ENCODE peak calls at places on chromosomes 2 and 18, in four cellular contexts. One of them, this sample, is unnamed.

GRCh38 chr2:28193552-28194383 is 198.9 kb upstream of the FOSL2 start:
- DNase-seq in RWPE1: no peak
- DNase-seq in choroid plexus epithelial cell: peak
- DNase-seq in fibroblast of lung: peak
- DNase-seq in this sample: no peak

GRCh38 chr2:154570501-154570900 is 128.0 kb upstream of the KCNJ3 start:
- DNase-seq in RWPE1: no peak
- DNase-seq in choroid plexus epithelial cell: no peak
- DNase-seq in fibroblast of lung: no peak
- DNase-seq in this sample: no peak

GRCh38 chr18:79799619-79800352 is 2.0 kb downstream of the KCNG2 start:
- DNase-seq in RWPE1: no peak
- DNase-seq in choroid plexus epithelial cell: no peak
- DNase-seq in fibroblast of lung: no peak
- DNase-seq in this sample: no peak

GRCh38 chr2:31397099-31397498 is 17.4 kb downstream of the XDH start:
- DNase-seq in RWPE1: no peak
- DNase-seq in choroid plexus epithelial cell: no peak
- DNase-seq in fibroblast of lung: no peak
- DNase-seq in this sample: no peak

GRCh38 chr2:238790877-238791276 is 57.0 kb upstream of the TWIST2 start:
- DNase-seq in RWPE1: no peak
- DNase-seq in choroid plexus epithelial cell: no peak
- DNase-seq in fibroblast of lung: peak
- DNase-seq in this sample: no peak

GRCh38 chr2:239433777-239434396 is 33.1 kb upstream of the HDAC4 start:
- DNase-seq in RWPE1: peak
- DNase-seq in choroid plexus epithelial cell: no peak
- DNase-seq in fibroblast of lung: peak
- DNase-seq in this sample: no peak

GRCh38 chr2:34408100-34408499 is 809.0 kb upstream of the FAM98A start:
- DNase-seq in RWPE1: no peak
- DNase-seq in choroid plexus epithelial cell: no peak
- DNase-seq in fibroblast of lung: peak
- DNase-seq in this sample: no peak

GRCh38 chr2:188527110-188527509 is 235.4 kb downstream of the GULP1 start:
- DNase-seq in RWPE1: no peak
- DNase-seq in choroid plexus epithelial cell: peak
- DNase-seq in fibroblast of lung: peak
- DNase-seq in this sample: no peak

GRCh38 chr2:222916229-222917197 is 55.7 kb downstream of the ACSL3 start:
- DNase-seq in RWPE1: no peak
- DNase-seq in choroid plexus epithelial cell: peak
- DNase-seq in fibroblast of lung: no peak
- DNase-seq in this sample: no peak

GRCh38 chr18:59155140-59155539 is 15.5 kb downstream of the SEC11C start:
- DNase-seq in RWPE1: no peak
- DNase-seq in choroid plexus epithelial cell: peak
- DNase-seq in fibroblast of lung: peak
- DNase-seq in this sample: no peak
- TF ChIP-seq CTCF in RWPE1: no peak
- TF ChIP-seq CTCF in choroid plexus epithelial cell: no peak
- TF ChIP-seq CTCF in fibroblast of lung: no peak
- TF ChIP-seq CTCF in this sample: no peak

DNA sequence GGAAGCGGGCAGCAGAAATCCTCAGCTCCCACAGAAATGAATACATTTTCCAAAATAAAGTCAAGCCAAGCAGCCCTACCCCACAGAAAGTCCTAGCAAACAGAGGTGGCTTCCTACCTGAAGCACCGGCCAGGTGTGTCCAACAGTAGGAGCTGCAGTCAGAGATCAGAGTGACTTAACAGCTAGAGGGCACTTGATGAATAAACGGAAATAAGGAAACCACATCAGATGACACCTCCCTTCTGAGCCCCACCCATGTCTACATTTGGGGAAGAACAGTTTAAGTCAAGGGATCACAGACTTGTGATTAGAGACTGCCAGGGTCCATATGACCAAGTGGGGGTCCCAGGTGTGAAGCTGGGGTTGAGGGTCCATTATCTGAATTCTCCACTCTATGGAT is at the start of gene CXCR1:
- DNase-seq in RWPE1: peak
- DNase-seq in choroid plexus epithelial cell: no peak
- DNase-seq in fibroblast of lung: no peak
- DNase-seq in this sample: no peak
- TF ChIP-seq CTCF in RWPE1: no peak
- TF ChIP-seq CTCF in choroid plexus epithelial cell: no peak
- TF ChIP-seq CTCF in fibroblast of lung: no peak
- TF ChIP-seq CTCF in this sample: no peak

DNA sequence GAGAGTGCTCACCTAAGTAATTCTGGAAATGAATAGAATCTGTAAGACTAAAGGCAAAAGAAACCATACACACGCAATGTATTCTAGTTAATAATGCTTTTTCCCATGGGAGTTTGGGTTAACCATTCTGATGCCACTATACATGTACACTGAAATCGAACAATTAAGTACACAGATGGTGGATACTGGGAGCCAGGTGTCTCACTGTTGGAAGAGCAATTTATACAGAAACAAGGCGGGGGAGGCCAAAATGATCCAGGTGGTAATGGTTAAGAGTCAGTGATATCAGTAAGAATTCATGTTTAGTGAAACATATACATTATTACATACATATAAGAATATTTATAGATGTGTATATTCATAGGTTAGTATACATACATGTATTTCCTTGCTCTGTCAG is 67.2 kb downstream of the TMEM131 start:
- DNase-seq in RWPE1: no peak
- DNase-seq in choroid plexus epithelial cell: no peak
- DNase-seq in fibroblast of lung: no peak
- DNase-seq in this sample: no peak
- TF ChIP-seq CTCF in RWPE1: no peak
- TF ChIP-seq CTCF in choroid plexus epithelial cell: no peak
- TF ChIP-seq CTCF in fibroblast of lung: no peak
- TF ChIP-seq CTCF in this sample: no peak

DNA sequence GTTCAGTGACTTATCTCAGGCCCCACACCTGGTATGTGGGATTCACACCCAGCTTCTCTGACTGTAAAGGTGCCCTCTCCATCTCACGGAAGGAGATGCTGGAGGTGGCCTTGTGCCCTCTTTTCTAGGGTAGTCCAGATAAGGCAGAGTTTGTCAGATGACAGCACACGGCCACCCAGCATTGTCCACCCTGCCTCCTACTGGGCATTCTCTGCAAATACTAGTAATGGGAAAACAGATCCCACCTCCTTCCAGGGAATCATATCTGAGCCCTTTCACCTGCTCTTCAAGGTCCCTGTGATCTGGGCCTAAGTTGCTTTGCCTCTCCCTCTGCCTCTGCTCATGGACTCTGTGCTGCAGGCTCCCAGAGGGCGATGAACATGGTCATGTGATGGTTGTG is 214.7 kb downstream of the CLIP4 start:
- DNase-seq in RWPE1: no peak
- DNase-seq in choroid plexus epithelial cell: no peak
- DNase-seq in fibroblast of lung: no peak
- DNase-seq in this sample: no peak
- TF ChIP-seq CTCF in RWPE1: no peak
- TF ChIP-seq CTCF in choroid plexus epithelial cell: peak
- TF ChIP-seq CTCF in fibroblast of lung: peak
- TF ChIP-seq CTCF in this sample: no peak

DNA sequence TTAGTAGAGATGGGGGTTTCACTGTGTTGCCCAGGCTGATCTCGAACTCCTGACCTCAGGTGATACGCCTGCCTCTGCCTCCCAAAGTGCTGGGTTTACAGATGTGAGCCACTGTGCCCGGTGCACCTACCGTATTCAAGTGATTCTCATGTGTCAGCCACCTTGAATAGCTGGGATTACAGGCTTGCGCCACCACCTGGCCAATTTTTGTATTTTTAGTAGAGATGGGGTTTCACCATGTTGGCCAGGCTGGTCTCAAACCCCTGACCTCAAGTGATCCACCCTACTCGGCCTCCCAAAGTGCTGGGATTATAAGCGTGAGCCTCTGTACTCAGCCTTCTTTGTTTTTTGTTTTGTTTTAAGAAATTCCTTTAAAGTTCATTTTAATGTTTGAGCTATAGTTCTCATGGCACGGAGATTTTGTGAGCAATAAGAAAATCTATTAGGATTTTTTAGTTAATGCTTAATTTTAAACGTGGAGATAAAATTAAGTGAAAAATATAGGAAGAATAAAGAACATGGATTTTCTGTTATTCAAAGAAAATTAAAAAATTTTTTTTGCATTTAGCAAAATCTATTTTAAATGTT is 242.6 kb downstream of the PHLPP1 start:
- DNase-seq in RWPE1: no peak
- DNase-seq in choroid plexus epithelial cell: peak
- DNase-seq in fibroblast of lung: peak
- DNase-seq in this sample: peak
- TF ChIP-seq CTCF in RWPE1: peak
- TF ChIP-seq CTCF in choroid plexus epithelial cell: peak
- TF ChIP-seq CTCF in fibroblast of lung: peak
- TF ChIP-seq CTCF in this sample: peak

This sample was measured in Calu3.